ENCODE peak calls at places on chromosomes 5 and 9, in eight cellular contexts. One of them, this sample, is unnamed.

GRCh38 chr9:73200694-73201432 is 49.2 kb downstream of the ANXA1 start:
- DNase-seq in HFFc6: peak; percentile 36
- DNase-seq in NCI-H2081: peak; percentile 47
- DNase-seq in HEK293T: peak; percentile 26
- DNase-seq in T follicular helper cell: no peak
- DNase-seq in naive thymus-derived CD8-positive, alpha-beta T cell: no peak
- DNase-seq in GM23338: peak; percentile 81
- DNase-seq in right cardiac atrium: no peak
- DNase-seq in this sample: peak; percentile 11

GRCh38 chr9:109886617-109887016 is 106.6 kb downstream of the PALM2AKAP2 start:
- DNase-seq in HFFc6: no peak
- DNase-seq in NCI-H2081: no peak
- DNase-seq in HEK293T: no peak
- DNase-seq in T follicular helper cell: no peak
- DNase-seq in naive thymus-derived CD8-positive, alpha-beta T cell: no peak
- DNase-seq in GM23338: no peak
- DNase-seq in right cardiac atrium: no peak
- DNase-seq in this sample: no peak

GRCh38 chr5:8363133-8363532 is 494.2 kb downstream of the MTRR start:
- DNase-seq in HFFc6: peak; percentile 4
- DNase-seq in NCI-H2081: no peak
- DNase-seq in HEK293T: no peak
- DNase-seq in T follicular helper cell: no peak
- DNase-seq in naive thymus-derived CD8-positive, alpha-beta T cell: no peak
- DNase-seq in GM23338: no peak
- DNase-seq in right cardiac atrium: no peak
- DNase-seq in this sample: no peak

GRCh38 chr5:100889896-100890295 is 13.2 kb downstream of the ST8SIA4 start:
- DNase-seq in HFFc6: no peak
- DNase-seq in NCI-H2081: no peak
- DNase-seq in HEK293T: no peak
- DNase-seq in T follicular helper cell: no peak
- DNase-seq in naive thymus-derived CD8-positive, alpha-beta T cell: no peak
- DNase-seq in GM23338: no peak
- DNase-seq in right cardiac atrium: no peak
- DNase-seq in this sample: no peak

GRCh38 chr5:44365351-44365750 is 23.9 kb downstream of the FGF10 start:
- DNase-seq in HFFc6: no peak
- DNase-seq in NCI-H2081: no peak
- DNase-seq in HEK293T: no peak
- DNase-seq in T follicular helper cell: no peak
- DNase-seq in naive thymus-derived CD8-positive, alpha-beta T cell: no peak
- DNase-seq in GM23338: no peak
- DNase-seq in right cardiac atrium: no peak
- DNase-seq in this sample: no peak

GRCh38 chr9:131441441-131441840 is 47.6 kb downstream of the PRRC2B start:
- DNase-seq in HFFc6: no peak
- DNase-seq in NCI-H2081: no peak
- DNase-seq in HEK293T: no peak
- DNase-seq in T follicular helper cell: no peak
- DNase-seq in naive thymus-derived CD8-positive, alpha-beta T cell: no peak
- DNase-seq in GM23338: no peak
- DNase-seq in right cardiac atrium: no peak
- DNase-seq in this sample: no peak

GRCh38 chr5:137565450-137565849 is 66.3 kb upstream of the SPOCK1 start:
- DNase-seq in HFFc6: peak; percentile 79
- DNase-seq in NCI-H2081: no peak
- DNase-seq in HEK293T: no peak
- DNase-seq in T follicular helper cell: no peak
- DNase-seq in naive thymus-derived CD8-positive, alpha-beta T cell: no peak
- DNase-seq in GM23338: no peak
- DNase-seq in right cardiac atrium: no peak
- DNase-seq in this sample: no peak

GRCh38 chr5:16364906-16365305 is 100.7 kb downstream of the ZNF622 start:
- DNase-seq in HFFc6: no peak
- DNase-seq in NCI-H2081: no peak
- DNase-seq in HEK293T: no peak
- DNase-seq in T follicular helper cell: no peak
- DNase-seq in naive thymus-derived CD8-positive, alpha-beta T cell: no peak
- DNase-seq in GM23338: no peak
- DNase-seq in right cardiac atrium: no peak
- DNase-seq in this sample: no peak

GRCh38 chr5:181109489-181110013 is 21.4 kb downstream of the OR2V1 start:
- DNase-seq in HFFc6: no peak
- DNase-seq in NCI-H2081: no peak
- DNase-seq in HEK293T: no peak
- DNase-seq in T follicular helper cell: no peak
- DNase-seq in naive thymus-derived CD8-positive, alpha-beta T cell: no peak
- DNase-seq in GM23338: peak; percentile 88
- DNase-seq in right cardiac atrium: no peak
- DNase-seq in this sample: no peak

GRCh38 chr9:83034587-83034986 is 28.4 kb downstream of the RASEF start:
- DNase-seq in HFFc6: peak; percentile 28
- DNase-seq in NCI-H2081: no peak
- DNase-seq in HEK293T: no peak
- DNase-seq in T follicular helper cell: no peak
- DNase-seq in naive thymus-derived CD8-positive, alpha-beta T cell: no peak
- DNase-seq in GM23338: no peak
- DNase-seq in right cardiac atrium: no peak
- DNase-seq in this sample: no peak

GRCh38 chr9:107620801-107621200 is 131.2 kb upstream of the KLF4 start:
- DNase-seq in HFFc6: no peak
- DNase-seq in NCI-H2081: no peak
- DNase-seq in HEK293T: no peak
- DNase-seq in T follicular helper cell: no peak
- DNase-seq in naive thymus-derived CD8-positive, alpha-beta T cell: no peak
- DNase-seq in GM23338: no peak
- DNase-seq in right cardiac atrium: no peak
- DNase-seq in this sample: no peak

GRCh38 chr5:97929383-97929782 is 746.3 kb upstream of the RIOK2 start:
- DNase-seq in HFFc6: peak; percentile 25
- DNase-seq in NCI-H2081: no peak
- DNase-seq in HEK293T: no peak
- DNase-seq in T follicular helper cell: no peak
- DNase-seq in naive thymus-derived CD8-positive, alpha-beta T cell: no peak
- DNase-seq in GM23338: no peak
- DNase-seq in right cardiac atrium: no peak
- DNase-seq in this sample: no peak

GRCh38 chr9:91111226-91111625 is 250.5 kb downstream of the AUH start:
- DNase-seq in HFFc6: no peak
- DNase-seq in NCI-H2081: no peak
- DNase-seq in HEK293T: no peak
- DNase-seq in T follicular helper cell: no peak
- DNase-seq in naive thymus-derived CD8-positive, alpha-beta T cell: no peak
- DNase-seq in GM23338: no peak
- DNase-seq in right cardiac atrium: no peak
- DNase-seq in this sample: no peak

GRCh38 chr5:75031366-75031765 is 21.0 kb downstream of the GCNT4 start:
- DNase-seq in HFFc6: no peak
- DNase-seq in NCI-H2081: no peak
- DNase-seq in HEK293T: no peak
- DNase-seq in T follicular helper cell: no peak
- DNase-seq in naive thymus-derived CD8-positive, alpha-beta T cell: no peak
- DNase-seq in GM23338: no peak
- DNase-seq in right cardiac atrium: no peak
- DNase-seq in this sample: no peak

GRCh38 chr5:173304591-173304988 is 23.6 kb downstream of the STC2 start:
- DNase-seq in HFFc6: no peak
- DNase-seq in NCI-H2081: no peak
- DNase-seq in HEK293T: no peak
- DNase-seq in T follicular helper cell: no peak
- DNase-seq in naive thymus-derived CD8-positive, alpha-beta T cell: no peak
- DNase-seq in GM23338: no peak
- DNase-seq in right cardiac atrium: no peak
- DNase-seq in this sample: no peak

GRCh38 chr9:13149454-13149853 is 130.0 kb downstream of the MPDZ start:
- DNase-seq in HFFc6: no peak
- DNase-seq in NCI-H2081: peak; percentile 39
- DNase-seq in HEK293T: no peak
- DNase-seq in T follicular helper cell: no peak
- DNase-seq in naive thymus-derived CD8-positive, alpha-beta T cell: no peak
- DNase-seq in GM23338: no peak
- DNase-seq in right cardiac atrium: peak; percentile 20
- DNase-seq in this sample: no peak

GRCh38 chr9:137347928-137348327 is 45.9 kb upstream of the NRARP start:
- DNase-seq in HFFc6: no peak
- DNase-seq in NCI-H2081: no peak
- DNase-seq in HEK293T: no peak
- DNase-seq in T follicular helper cell: no peak
- DNase-seq in naive thymus-derived CD8-positive, alpha-beta T cell: no peak
- DNase-seq in GM23338: no peak
- DNase-seq in right cardiac atrium: no peak
- DNase-seq in this sample: no peak

GRCh38 chr9:76655121-76655531 is 109.1 kb upstream of the PCA3 start:
- DNase-seq in HFFc6: no peak
- DNase-seq in NCI-H2081: no peak
- DNase-seq in HEK293T: no peak
- DNase-seq in T follicular helper cell: no peak
- DNase-seq in naive thymus-derived CD8-positive, alpha-beta T cell: no peak
- DNase-seq in GM23338: no peak
- DNase-seq in right cardiac atrium: no peak
- DNase-seq in this sample: no peak

GRCh38 chr5:68365894-68366293 is 150.3 kb downstream of the PIK3R1 start:
- DNase-seq in HFFc6: no peak
- DNase-seq in NCI-H2081: no peak
- DNase-seq in HEK293T: no peak
- DNase-seq in T follicular helper cell: no peak
- DNase-seq in naive thymus-derived CD8-positive, alpha-beta T cell: no peak
- DNase-seq in GM23338: no peak
- DNase-seq in right cardiac atrium: no peak
- DNase-seq in this sample: no peak

GRCh38 chr9:107638922-107639321 is 149.4 kb upstream of the KLF4 start:
- DNase-seq in HFFc6: peak; percentile 2
- DNase-seq in NCI-H2081: no peak
- DNase-seq in HEK293T: no peak
- DNase-seq in T follicular helper cell: no peak
- DNase-seq in naive thymus-derived CD8-positive, alpha-beta T cell: no peak
- DNase-seq in GM23338: no peak
- DNase-seq in right cardiac atrium: peak; percentile 80
- DNase-seq in this sample: no peak

GRCh38 chr9:1647776-1648175 is 367.4 kb upstream of the SMARCA2 start:
- DNase-seq in HFFc6: peak; percentile 8
- DNase-seq in NCI-H2081: no peak
- DNase-seq in HEK293T: no peak
- DNase-seq in T follicular helper cell: no peak
- DNase-seq in naive thymus-derived CD8-positive, alpha-beta T cell: no peak
- DNase-seq in GM23338: no peak
- DNase-seq in right cardiac atrium: no peak
- DNase-seq in this sample: no peak

GRCh38 chr9:75134495-75134894 is 46.2 kb downstream of the OSTF1 start:
- DNase-seq in HFFc6: no peak
- DNase-seq in NCI-H2081: no peak
- DNase-seq in HEK293T: no peak
- DNase-seq in T follicular helper cell: no peak
- DNase-seq in naive thymus-derived CD8-positive, alpha-beta T cell: no peak
- DNase-seq in GM23338: peak; percentile 30
- DNase-seq in right cardiac atrium: no peak
- DNase-seq in this sample: no peak

GRCh38 chr5:158431369-158432029 is 572.6 kb upstream of the CLINT1 start:
- DNase-seq in HFFc6: no peak
- DNase-seq in NCI-H2081: no peak
- DNase-seq in HEK293T: no peak
- DNase-seq in T follicular helper cell: no peak
- DNase-seq in naive thymus-derived CD8-positive, alpha-beta T cell: no peak
- DNase-seq in GM23338: no peak
- DNase-seq in right cardiac atrium: no peak
- DNase-seq in this sample: no peak

GRCh38 chr9:84397151-84397728 is 56.7 kb upstream of the SLC28A3 start:
- DNase-seq in HFFc6: peak; percentile 62
- DNase-seq in NCI-H2081: peak; percentile 61
- DNase-seq in HEK293T: peak; percentile 78
- DNase-seq in T follicular helper cell: peak; percentile 32
- DNase-seq in naive thymus-derived CD8-positive, alpha-beta T cell: peak; percentile 31
- DNase-seq in GM23338: peak; percentile 83
- DNase-seq in right cardiac atrium: peak; percentile 34
- DNase-seq in this sample: peak; percentile 46

GRCh38 chr5:33984178-33984577 is 315 bp downstream of the SLC45A2 start:
- DNase-seq in HFFc6: no peak
- DNase-seq in NCI-H2081: no peak
- DNase-seq in HEK293T: no peak
- DNase-seq in T follicular helper cell: no peak
- DNase-seq in naive thymus-derived CD8-positive, alpha-beta T cell: no peak
- DNase-seq in GM23338: no peak
- DNase-seq in right cardiac atrium: no peak
- DNase-seq in this sample: no peak

GRCh38 chr9:91033802-91034201 is 232.2 kb downstream of the SYK start:
- DNase-seq in HFFc6: no peak
- DNase-seq in NCI-H2081: no peak
- DNase-seq in HEK293T: no peak
- DNase-seq in T follicular helper cell: peak; percentile 57
- DNase-seq in naive thymus-derived CD8-positive, alpha-beta T cell: no peak
- DNase-seq in GM23338: peak; percentile 69
- DNase-seq in right cardiac atrium: no peak
- DNase-seq in this sample: peak; percentile 52

GRCh38 chr9:99024959-99025358 is 80.0 kb upstream of the TGFBR1 start:
- DNase-seq in HFFc6: no peak
- DNase-seq in NCI-H2081: no peak
- DNase-seq in HEK293T: no peak
- DNase-seq in T follicular helper cell: no peak
- DNase-seq in naive thymus-derived CD8-positive, alpha-beta T cell: no peak
- DNase-seq in GM23338: no peak
- DNase-seq in right cardiac atrium: no peak
- DNase-seq in this sample: no peak

GRCh38 chr9:6928863-6929262 is 171.1 kb downstream of the KDM4C start:
- DNase-seq in HFFc6: no peak
- DNase-seq in NCI-H2081: no peak
- DNase-seq in HEK293T: no peak
- DNase-seq in T follicular helper cell: no peak
- DNase-seq in naive thymus-derived CD8-positive, alpha-beta T cell: no peak
- DNase-seq in GM23338: no peak
- DNase-seq in right cardiac atrium: no peak
- DNase-seq in this sample: no peak

GRCh38 chr5:107418071-107418470 is 252.7 kb downstream of the EFNA5 start:
- DNase-seq in HFFc6: no peak
- DNase-seq in NCI-H2081: no peak
- DNase-seq in HEK293T: no peak
- DNase-seq in T follicular helper cell: no peak
- DNase-seq in naive thymus-derived CD8-positive, alpha-beta T cell: no peak
- DNase-seq in GM23338: no peak
- DNase-seq in right cardiac atrium: no peak
- DNase-seq in this sample: no peak

This sample was measured in central memory CD4-positive, alpha-beta T cell.